ENCODE peak calls at places on chromosomes 5 and 9, in four cellular contexts. R is NCI-H748 treated with DMSO at 0.1 percent for 48 hours; O is NK-92 treated with Interleukin-12 subunit alpha and Interleukin-12 subunit beta, amount 100 ng/mL, for 24 hours; Y is amniotic stem cell. A is an unnamed sample.

GRCh38 chr9:72856985-72857631 is 95.7 kb downstream of the ALDH1A1 start:
- DNase-seq in Y (peak; percentile 79), O (no peak), R (peak; percentile 15), A (peak; percentile 43)

GRCh38 chr5:74251106-74252032 is 389.2 kb downstream of the ENC1 start:
- DNase-seq in R (peak; percentile 56), Y (peak; percentile 69), O (no peak), A (peak; percentile 38)

GRCh38 chr5:25301836-25302235 is 657.1 kb upstream of the CDH10 start:
- DNase-seq in R (no peak), O (no peak), Y (no peak), A (no peak)

GRCh38 chr5:1525624-1525985 is 1.8 kb upstream of the LPCAT1 start:
- DNase-seq in O (no peak), Y (no peak), R (no peak), A (no peak)

GRCh38 chr5:1101991-1102713 is 9.7 kb downstream of the SLC12A7 start:
- DNase-seq in R (no peak), O (no peak), Y (no peak), A (no peak)

GRCh38 chr9:138068601-138069035 is 191.0 kb downstream of the CACNA1B start:
- DNase-seq in R (no peak), O (no peak), Y (no peak), A (no peak)

GRCh38 chr5:2696156-2696807 is 55.2 kb downstream of the IRX2 start:
- DNase-seq in O (no peak), Y (no peak), R (no peak), A (no peak)

GRCh38 chr9:137313326-137313920 is 11.4 kb upstream of the NRARP start:
- DNase-seq in Y (no peak), R (no peak), O (no peak), A (no peak)

GRCh38 chr9:16864741-16865434 is 5.6 kb downstream of the BNC2 start:
- DNase-seq in O (no peak), R (no peak), Y (no peak), A (no peak)

GRCh38 chr9:79768199-79768598 is 196.4 kb downstream of the TLE4 start:
- DNase-seq in R (no peak), Y (no peak), O (no peak), A (no peak)

GRCh38 chr5:151700816-151701215 is 14.1 kb upstream of the SPARC start:
- DNase-seq in R (no peak), O (no peak), Y (no peak), A (no peak)

GRCh38 chr5:65120371-65120967 is 351.7 kb downstream of the CWC27 start:
- DNase-seq in Y (no peak), R (peak; percentile 77), O (no peak), A (peak; percentile 90)

GRCh38 chr5:176389114-176389768 is 690 bp downstream of the HIGD2A start:
- DNase-seq in O (no peak), Y (no peak), R (peak; percentile 65), A (peak; percentile 57)

GRCh38 chr9:71760901-71761300 is 7.4 kb downstream of the CEMIP2 start:
- DNase-seq in R (no peak), Y (no peak), O (no peak), A (no peak)

GRCh38 chr5:106956901-106957300 is 713.8 kb downstream of the EFNA5 start:
- DNase-seq in Y (no peak), R (no peak), O (no peak), A (peak; percentile 2)

GRCh38 chr5:174692381-174692780 is 32.0 kb upstream of the MSX2 start:
- DNase-seq in Y (no peak), O (no peak), R (no peak), A (no peak)

GRCh38 chr5:24633705-24634325 is 11.0 kb downstream of the CDH10 start:
- DNase-seq in O (no peak), R (peak; percentile 86), Y (peak; percentile 9), A (peak; percentile 52)

GRCh38 chr5:177434437-177434836 is 8.0 kb downstream of the GRK6 start:
- DNase-seq in R (no peak), O (no peak), Y (no peak), A (no peak)

GRCh38 chr5:74257645-74258328 is 382.7 kb downstream of the ENC1 start:
- DNase-seq in O (no peak), Y (no peak), R (no peak), A (no peak)

GRCh38 chr5:115262066-115262404 is 642 bp downstream of the PGGT1B start:
- DNase-seq in Y (peak; percentile 12), R (no peak), O (no peak), A (no peak)

GRCh38 chr5:60700347-60700815 is 415 bp upstream of the DEPDC1B start:
- DNase-seq in Y (no peak), O (no peak), R (no peak), A (no peak)

GRCh38 chr9:113593682-113594281 is 130.3 kb downstream of the RGS3 start:
- DNase-seq in R (no peak), Y (peak; percentile 96), O (no peak), A (peak; percentile 13)

GRCh38 chr9:34463098-34463900 is 4.7 kb downstream of the DNAI1 start:
- DNase-seq in R (no peak), O (no peak), Y (peak; percentile 10), A (no peak)

GRCh38 chr5:149005077-149005892 is 57.6 kb downstream of the SH3TC2 start:
- DNase-seq in O (no peak), Y (peak; percentile 31), R (no peak), A (no peak)

GRCh38 chr9:137087409-137087925 is 682 bp downstream of the MAN1B1 start:
- DNase-seq in O (no peak), R (no peak), Y (no peak), A (no peak)

GRCh38 chr9:131396626-131397025 is 2.7 kb downstream of the PRRC2B start:
- DNase-seq in O (no peak), Y (no peak), R (no peak), A (no peak)

GRCh38 chr9:81492710-81493447 is 196.5 kb downstream of the TLE1 start:
- DNase-seq in O (no peak), R (peak; percentile 45), Y (peak; percentile 74), A (no peak)

A was measured in COR-L47.